ENCODE peak calls at places on chromosomes 4 and X, in four cellular contexts. S is endothelial cell of umbilical vein, G is fibroblast of lung, Z is neuronal stem cell. E is an unnamed sample.

GRCh38 chr4:2873329-2873728 is 29.7 kb downstream of the ADD1 start:
- DNase-seq in G (no peak), Z (no peak), S (no peak), E (no peak)

GRCh38 chrX:128781506-128781905 is 729.3 kb upstream of the ACTRT1 start:
- DNase-seq in S (no peak), Z (peak; percentile 3), G (no peak), E (peak; percentile 18)

GRCh38 chr4:169397762-169398161 is 127.0 kb upstream of the SH3RF1 start:
- DNase-seq in Z (no peak), G (peak; percentile 65), S (peak; percentile 44), E (no peak)

GRCh38 chrX:51463322-51463721 is 33.1 kb downstream of the NUDT11 start:
- DNase-seq in G (no peak), Z (no peak), S (no peak), E (no peak)

GRCh38 chrX:41474726-41475100 is 27.6 kb downstream of the NYX start:
- DNase-seq in S (no peak), Z (no peak), G (no peak), E (no peak)

GRCh38 chrX:120504569-120504968 is 35.5 kb upstream of the LAMP2 start:
- DNase-seq in S (no peak), G (no peak), Z (no peak), E (no peak)

GRCh38 chr4:142549726-142550463 is 296.2 kb downstream of the INPP4B start:
- DNase-seq in S (peak; percentile 88), Z (no peak), G (peak; percentile 52), E (no peak)

GRCh38 chr4:133186210-133186609 is 37.1 kb downstream of the PCDH10 start:
- DNase-seq in S (no peak), Z (no peak), G (no peak), E (no peak)

GRCh38 chr4:89056953-89057398 is at the start of gene FAM13A:
- DNase-seq in G (peak; percentile 98), S (peak; percentile 92), Z (peak; percentile 80), E (peak; percentile 89)

GRCh38 chr4:138672393-138672976 is 343.1 kb upstream of the NOCT start:
- DNase-seq in S (no peak), Z (no peak), G (no peak), E (no peak)
- H3K9ac ChIP-seq in S (no peak overlapping the region), Z (no peak overlapping the region), G (no peak overlapping the region), E (no peak overlapping the region)

GRCh38 chrX:131840799-131841495 is 182.2 kb upstream of the STK26 start:
- DNase-seq in Z (no peak), G (no peak), S (no peak), E (no peak)
- H3K9ac ChIP-seq in Z (no peak overlapping the region), G (no peak overlapping the region), S (no peak overlapping the region), E (no peak overlapping the region)

GRCh38 chrX:79564362-79564761 is 197.2 kb upstream of the ITM2A start:
- DNase-seq in G (no peak), S (no peak), Z (no peak), E (no peak)
- H3K9ac ChIP-seq in G (no peak overlapping the region), S (no peak overlapping the region), Z (no peak overlapping the region), E (no peak overlapping the region)

DNA sequence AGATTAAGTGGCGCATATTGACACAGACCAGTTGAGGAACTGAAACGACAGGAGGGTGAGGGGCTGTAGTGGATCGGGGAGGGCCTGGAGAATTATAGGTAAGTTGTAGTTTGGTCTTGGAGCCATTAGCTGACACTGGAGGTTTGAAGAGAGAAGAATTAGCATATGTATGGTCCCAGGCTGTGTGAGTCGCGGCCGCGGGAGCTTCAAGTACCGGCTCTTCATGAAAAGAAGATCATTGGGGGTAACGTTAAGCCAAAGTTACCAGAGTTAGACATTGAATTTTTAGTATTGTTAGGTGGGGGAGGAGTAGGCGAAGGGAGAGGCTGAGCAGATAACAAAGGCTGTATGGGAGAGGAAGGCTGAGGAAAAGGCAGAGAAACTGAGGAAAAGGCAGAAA is 56.5 kb downstream of the ZNF674 start:
- DNase-seq in G (no peak), S (no peak), Z (no peak), E (peak; percentile 72)
- H3K9ac ChIP-seq in G (no peak overlapping the region), S (no peak overlapping the region), Z (no peak overlapping the region), E (no peak overlapping the region)

GRCh38 chrX:47129157-47129878 is 15.2 kb downstream of the NDUFB11 start:
- DNase-seq in S (peak; percentile 97), G (peak; percentile 97), Z (peak; percentile 90), E (peak; percentile 94)
- H3K9ac ChIP-seq in S (peak overlapping the region; percentile 70), G (peak overlapping the region; percentile 58), Z (no peak overlapping the region), E (peak overlapping the region; percentile 66)

DNA sequence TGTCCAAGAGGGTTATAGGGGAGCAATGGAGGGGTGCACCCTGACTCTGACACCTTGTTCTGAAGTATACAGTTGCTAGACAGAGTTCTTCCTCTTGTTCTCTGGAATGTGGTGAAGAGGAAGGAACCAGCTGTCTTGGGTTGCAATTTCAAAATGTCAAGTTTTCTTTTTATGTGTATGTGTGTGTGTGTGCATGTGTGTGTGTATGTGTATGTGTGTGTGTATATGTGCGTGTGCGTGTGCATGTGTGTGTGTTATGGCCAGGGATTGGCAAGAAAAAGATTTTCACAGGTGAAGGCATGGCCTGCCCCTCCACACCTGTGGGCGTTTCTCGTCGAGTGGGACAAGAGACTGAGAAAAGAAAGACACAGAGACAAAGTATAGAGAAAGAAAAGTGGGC is 81.6 kb upstream of the ADGRA3 start:
- DNase-seq in S (no peak), Z (no peak), G (no peak), E (no peak)
- H3K9ac ChIP-seq in S (no peak overlapping the region), Z (no peak overlapping the region), G (no peak overlapping the region), E (no peak overlapping the region)

E was measured in NT2/D1.